ENCODE peak calls at places on chromosomes 12 and 14, in five cellular contexts. One of them, this sample, is unnamed.

GRCh38 chr12:109718390-109718789 is 4.8 kb downstream of the FAM222A start:
- DNase-seq in activated B cell treated with CpG ODN at 0.5 μM for 24 hours: no peak
- DNase-seq in tibial nerve: no peak
- DNase-seq in cardiac fibroblast: no peak
- DNase-seq in endodermal cell: peak
- DNase-seq in this sample: no peak

GRCh38 chr12:151579-151978 is 62.4 kb downstream of the SLC6A12 start:
- DNase-seq in activated B cell treated with CpG ODN at 0.5 μM for 24 hours: no peak
- DNase-seq in tibial nerve: no peak
- DNase-seq in cardiac fibroblast: no peak
- DNase-seq in endodermal cell: no peak
- DNase-seq in this sample: no peak

GRCh38 chr14:21528381-21529348 is 2.5 kb upstream of the SALL2 start:
- DNase-seq in activated B cell treated with CpG ODN at 0.5 μM for 24 hours: no peak
- DNase-seq in tibial nerve: no peak
- DNase-seq in cardiac fibroblast: peak
- DNase-seq in endodermal cell: peak
- DNase-seq in this sample: no peak

GRCh38 chr12:93626160-93626559 is 51.0 kb upstream of the CRADD start:
- DNase-seq in activated B cell treated with CpG ODN at 0.5 μM for 24 hours: no peak
- DNase-seq in tibial nerve: no peak
- DNase-seq in cardiac fibroblast: peak
- DNase-seq in endodermal cell: no peak
- DNase-seq in this sample: no peak

GRCh38 chr12:92297932-92298681 is 152.5 kb upstream of the BTG1 start:
- DNase-seq in activated B cell treated with CpG ODN at 0.5 μM for 24 hours: no peak
- DNase-seq in tibial nerve: no peak
- DNase-seq in cardiac fibroblast: peak
- DNase-seq in endodermal cell: no peak
- DNase-seq in this sample: no peak

GRCh38 chr12:26264215-26264838 is 69.0 kb downstream of the SSPN start:
- DNase-seq in activated B cell treated with CpG ODN at 0.5 μM for 24 hours: no peak
- DNase-seq in tibial nerve: no peak
- DNase-seq in cardiac fibroblast: no peak
- DNase-seq in endodermal cell: no peak
- DNase-seq in this sample: no peak

GRCh38 chr12:70744133-70744532 is 106.9 kb upstream of the PTPRB start:
- DNase-seq in activated B cell treated with CpG ODN at 0.5 μM for 24 hours: no peak
- DNase-seq in tibial nerve: no peak
- DNase-seq in cardiac fibroblast: peak
- DNase-seq in endodermal cell: no peak
- DNase-seq in this sample: no peak

GRCh38 chr14:36339817-36340216 is 19.4 kb upstream of the MBIP start:
- DNase-seq in activated B cell treated with CpG ODN at 0.5 μM for 24 hours: no peak
- DNase-seq in tibial nerve: no peak
- DNase-seq in cardiac fibroblast: no peak
- DNase-seq in endodermal cell: no peak
- DNase-seq in this sample: no peak

GRCh38 chr12:120365675-120366340 is 3.2 kb downstream of the MSI1 start:
- DNase-seq in activated B cell treated with CpG ODN at 0.5 μM for 24 hours: no peak
- DNase-seq in tibial nerve: no peak
- DNase-seq in cardiac fibroblast: no peak
- DNase-seq in endodermal cell: peak
- DNase-seq in this sample: no peak

GRCh38 chr12:120364487-120364886 is 4.5 kb downstream of the MSI1 start:
- DNase-seq in activated B cell treated with CpG ODN at 0.5 μM for 24 hours: no peak
- DNase-seq in tibial nerve: no peak
- DNase-seq in cardiac fibroblast: no peak
- DNase-seq in endodermal cell: no peak
- DNase-seq in this sample: no peak

GRCh38 chr12:120362516-120363273 is 6.3 kb downstream of the MSI1 start:
- DNase-seq in activated B cell treated with CpG ODN at 0.5 μM for 24 hours: no peak
- DNase-seq in tibial nerve: no peak
- DNase-seq in cardiac fibroblast: no peak
- DNase-seq in endodermal cell: peak
- DNase-seq in this sample: no peak

GRCh38 chr12:120361506-120362208 is 7.3 kb downstream of the MSI1 start:
- DNase-seq in activated B cell treated with CpG ODN at 0.5 μM for 24 hours: no peak
- DNase-seq in tibial nerve: peak
- DNase-seq in cardiac fibroblast: peak
- DNase-seq in endodermal cell: peak
- DNase-seq in this sample: peak

DNA sequence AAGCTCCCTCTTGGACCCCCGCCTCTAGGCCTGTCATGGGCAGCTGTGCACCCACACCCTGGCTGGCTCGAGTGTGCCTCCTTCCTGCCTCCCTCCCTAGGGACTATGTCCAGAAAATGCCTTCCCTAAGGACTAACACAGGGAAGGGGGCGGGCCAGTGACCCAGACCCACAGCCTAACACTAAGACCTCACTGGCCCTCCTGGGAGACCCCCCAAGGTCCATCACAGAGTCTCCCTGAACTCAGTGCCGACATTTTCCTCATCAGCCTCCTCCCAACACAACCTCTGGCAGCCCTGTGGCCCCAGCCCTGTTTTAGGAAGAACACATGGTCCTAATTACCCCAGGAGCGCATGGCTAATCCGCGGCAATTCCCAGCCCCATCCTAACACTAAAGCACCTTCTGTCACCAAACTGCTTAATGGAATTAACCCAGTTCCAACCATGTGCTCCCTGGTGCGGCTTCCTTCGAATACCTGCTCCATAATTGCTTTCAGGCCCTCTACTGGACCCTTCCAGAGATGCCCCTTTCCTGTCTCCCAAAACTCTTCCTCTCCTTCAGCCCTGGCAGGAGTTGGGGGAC is 5.6 kb downstream of the MSI1 start:
- DNase-seq in activated B cell treated with CpG ODN at 0.5 μM for 24 hours: no peak
- DNase-seq in tibial nerve: no peak
- DNase-seq in cardiac fibroblast: no peak
- DNase-seq in endodermal cell: peak
- DNase-seq in this sample: peak
- TF ChIP-seq CTCF in activated B cell treated with CpG ODN at 0.5 μM for 24 hours: no peak
- TF ChIP-seq CTCF in tibial nerve: no peak
- TF ChIP-seq CTCF in cardiac fibroblast: no peak
- TF ChIP-seq CTCF in endodermal cell: peak
- TF ChIP-seq CTCF in this sample: peak

GRCh38 chr14:42374332-42374731 is 767.7 kb downstream of the LRFN5 start:
- DNase-seq in activated B cell treated with CpG ODN at 0.5 μM for 24 hours: no peak
- DNase-seq in tibial nerve: no peak
- DNase-seq in cardiac fibroblast: no peak
- DNase-seq in endodermal cell: no peak
- DNase-seq in this sample: no peak

GRCh38 chr14:42378880-42379279 is 772.2 kb downstream of the LRFN5 start:
- DNase-seq in activated B cell treated with CpG ODN at 0.5 μM for 24 hours: no peak
- DNase-seq in tibial nerve: no peak
- DNase-seq in cardiac fibroblast: no peak
- DNase-seq in endodermal cell: no peak
- DNase-seq in this sample: no peak

GRCh38 chr14:42378274-42378673 is 771.6 kb downstream of the LRFN5 start:
- DNase-seq in activated B cell treated with CpG ODN at 0.5 μM for 24 hours: no peak
- DNase-seq in tibial nerve: no peak
- DNase-seq in cardiac fibroblast: no peak
- DNase-seq in endodermal cell: peak
- DNase-seq in this sample: no peak
- TF ChIP-seq CTCF in activated B cell treated with CpG ODN at 0.5 μM for 24 hours: no peak
- TF ChIP-seq CTCF in tibial nerve: no peak
- TF ChIP-seq CTCF in cardiac fibroblast: no peak
- TF ChIP-seq CTCF in endodermal cell: peak
- TF ChIP-seq CTCF in this sample: no peak

GRCh38 chr12:115771601-115772000 is 505.9 kb downstream of the MED13L start:
- DNase-seq in activated B cell treated with CpG ODN at 0.5 μM for 24 hours: no peak
- DNase-seq in tibial nerve: no peak
- DNase-seq in cardiac fibroblast: no peak
- DNase-seq in endodermal cell: no peak
- DNase-seq in this sample: no peak

GRCh38 chr12:115767921-115768320 is 509.6 kb downstream of the MED13L start:
- DNase-seq in activated B cell treated with CpG ODN at 0.5 μM for 24 hours: no peak
- DNase-seq in tibial nerve: no peak
- DNase-seq in cardiac fibroblast: no peak
- DNase-seq in endodermal cell: no peak
- DNase-seq in this sample: no peak

GRCh38 chr12:115774148-115774905 is 503.2 kb downstream of the MED13L start:
- DNase-seq in activated B cell treated with CpG ODN at 0.5 μM for 24 hours: no peak
- DNase-seq in tibial nerve: no peak
- DNase-seq in cardiac fibroblast: no peak
- DNase-seq in endodermal cell: no peak
- DNase-seq in this sample: no peak

GRCh38 chr12:115770643-115771042 is 506.9 kb downstream of the MED13L start:
- DNase-seq in activated B cell treated with CpG ODN at 0.5 μM for 24 hours: no peak
- DNase-seq in tibial nerve: no peak
- DNase-seq in cardiac fibroblast: no peak
- DNase-seq in endodermal cell: no peak
- DNase-seq in this sample: no peak

DNA sequence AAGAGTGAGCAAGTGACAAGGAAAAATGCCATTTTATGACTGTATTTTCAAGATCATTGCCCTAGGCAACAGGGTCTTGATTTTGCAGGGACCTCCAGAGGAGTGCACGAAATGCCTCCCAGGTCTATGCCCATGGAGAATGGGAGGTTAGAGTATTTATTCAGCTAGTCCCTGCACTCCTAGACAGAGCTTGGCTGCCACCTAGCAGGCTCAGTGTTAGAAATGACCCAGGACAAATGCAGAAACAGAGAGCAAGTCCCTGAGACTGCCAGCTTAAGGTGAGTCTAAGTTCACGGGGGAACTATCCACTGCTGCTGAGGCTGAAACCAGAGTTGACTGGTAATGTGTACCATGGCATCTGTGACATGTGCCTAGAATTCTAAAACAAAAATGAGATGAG is 506.4 kb downstream of the MED13L start:
- DNase-seq in activated B cell treated with CpG ODN at 0.5 μM for 24 hours: no peak
- DNase-seq in tibial nerve: no peak
- DNase-seq in cardiac fibroblast: no peak
- DNase-seq in endodermal cell: peak
- DNase-seq in this sample: no peak
- TF ChIP-seq CTCF in activated B cell treated with CpG ODN at 0.5 μM for 24 hours: no peak
- TF ChIP-seq CTCF in tibial nerve: no peak
- TF ChIP-seq CTCF in cardiac fibroblast: no peak
- TF ChIP-seq CTCF in endodermal cell: peak
- TF ChIP-seq CTCF in this sample: peak

GRCh38 chr12:96120359-96121100 is 73.6 kb upstream of the ELK3 start:
- DNase-seq in activated B cell treated with CpG ODN at 0.5 μM for 24 hours: no peak
- DNase-seq in tibial nerve: no peak
- DNase-seq in cardiac fibroblast: no peak
- DNase-seq in endodermal cell: peak
- DNase-seq in this sample: no peak
- TF ChIP-seq CTCF in activated B cell treated with CpG ODN at 0.5 μM for 24 hours: no peak
- TF ChIP-seq CTCF in tibial nerve: no peak
- TF ChIP-seq CTCF in cardiac fibroblast: no peak
- TF ChIP-seq CTCF in endodermal cell: peak
- TF ChIP-seq CTCF in this sample: no peak

GRCh38 chr12:75058228-75058627 is 151.4 kb downstream of the KCNC2 start:
- DNase-seq in activated B cell treated with CpG ODN at 0.5 μM for 24 hours: no peak
- DNase-seq in tibial nerve: no peak
- DNase-seq in cardiac fibroblast: no peak
- DNase-seq in endodermal cell: no peak
- DNase-seq in this sample: no peak
- TF ChIP-seq CTCF in activated B cell treated with CpG ODN at 0.5 μM for 24 hours: no peak
- TF ChIP-seq CTCF in tibial nerve: no peak
- TF ChIP-seq CTCF in cardiac fibroblast: no peak
- TF ChIP-seq CTCF in endodermal cell: no peak
- TF ChIP-seq CTCF in this sample: no peak

GRCh38 chr14:44507183-44507582 is at the start of gene FSCB:
- DNase-seq in activated B cell treated with CpG ODN at 0.5 μM for 24 hours: no peak
- DNase-seq in tibial nerve: no peak
- DNase-seq in cardiac fibroblast: no peak
- DNase-seq in endodermal cell: no peak
- DNase-seq in this sample: no peak

GRCh38 chr14:44505588-44505987 is 1.5 kb downstream of the FSCB start:
- DNase-seq in activated B cell treated with CpG ODN at 0.5 μM for 24 hours: no peak
- DNase-seq in tibial nerve: no peak
- DNase-seq in cardiac fibroblast: no peak
- DNase-seq in endodermal cell: peak
- DNase-seq in this sample: no peak
- TF ChIP-seq CTCF in activated B cell treated with CpG ODN at 0.5 μM for 24 hours: no peak
- TF ChIP-seq CTCF in tibial nerve: no peak
- TF ChIP-seq CTCF in cardiac fibroblast: no peak
- TF ChIP-seq CTCF in endodermal cell: peak
- TF ChIP-seq CTCF in this sample: no peak

This sample was measured in D721Med.